ENCODE peak calls at places on chromosome 17, in five cellular contexts. One of them, this sample, is unnamed.
A peak's percentile ranks its signal among the peaks of the same experiment; 100 is the strongest.

GRCh38 chr17:82767041-82767754 is 15.3 kb downstream of the TBCD start:
- DNase-seq in heart right ventricle: no peak
- DNase-seq in activated T-helper 9 cell treated with anti-CD3 and anti-CD28 coated beads, Interleukin-2, amount 50 U/mL, for 16 hours: no peak
- DNase-seq in GM04503: no peak
- DNase-seq in body of pancreas: peak; percentile 68
- DNase-seq in this sample: peak; percentile 37

GRCh38 chr17:17313350-17313991 is 10.3 kb downstream of the NT5M start:
- DNase-seq in GM04503: no peak
- DNase-seq in body of pancreas: peak; percentile 76
- DNase-seq in heart right ventricle: peak; percentile 39
- DNase-seq in activated T-helper 9 cell treated with anti-CD3 and anti-CD28 coated beads, Interleukin-2, amount 50 U/mL, for 16 hours: peak; percentile 57
- DNase-seq in this sample: peak; percentile 79

GRCh38 chr17:55588446-55588845 is 77.2 kb upstream of the SMIM36 start:
- DNase-seq in heart right ventricle: no peak
- DNase-seq in activated T-helper 9 cell treated with anti-CD3 and anti-CD28 coated beads, Interleukin-2, amount 50 U/mL, for 16 hours: no peak
- DNase-seq in GM04503: no peak
- DNase-seq in body of pancreas: no peak
- DNase-seq in this sample: no peak

GRCh38 chr17:69512946-69513345 is 98.4 kb downstream of the MAP2K6 start:
- DNase-seq in GM04503: no peak
- DNase-seq in body of pancreas: no peak
- DNase-seq in heart right ventricle: no peak
- DNase-seq in activated T-helper 9 cell treated with anti-CD3 and anti-CD28 coated beads, Interleukin-2, amount 50 U/mL, for 16 hours: no peak
- DNase-seq in this sample: no peak

GRCh38 chr17:5560361-5560988 is 23.8 kb downstream of the NLRP1 start:
- DNase-seq in activated T-helper 9 cell treated with anti-CD3 and anti-CD28 coated beads, Interleukin-2, amount 50 U/mL, for 16 hours: no peak
- DNase-seq in heart right ventricle: no peak
- DNase-seq in GM04503: no peak
- DNase-seq in body of pancreas: no peak
- DNase-seq in this sample: no peak

GRCh38 chr17:3976675-3977171 is 12.5 kb upstream of the ATP2A3 start:
- DNase-seq in activated T-helper 9 cell treated with anti-CD3 and anti-CD28 coated beads, Interleukin-2, amount 50 U/mL, for 16 hours: no peak
- DNase-seq in GM04503: no peak
- DNase-seq in body of pancreas: peak; percentile 100
- DNase-seq in heart right ventricle: peak; percentile 89
- DNase-seq in this sample: no peak

GRCh38 chr17:39854909-39855308 is 9.2 kb downstream of the IKZF3 start:
- DNase-seq in activated T-helper 9 cell treated with anti-CD3 and anti-CD28 coated beads, Interleukin-2, amount 50 U/mL, for 16 hours: no peak
- DNase-seq in body of pancreas: no peak
- DNase-seq in GM04503: no peak
- DNase-seq in heart right ventricle: no peak
- DNase-seq in this sample: no peak

GRCh38 chr17:65268832-65269231 is 131.7 kb downstream of the RGS9 start:
- DNase-seq in activated T-helper 9 cell treated with anti-CD3 and anti-CD28 coated beads, Interleukin-2, amount 50 U/mL, for 16 hours: no peak
- DNase-seq in GM04503: peak; percentile 31
- DNase-seq in body of pancreas: no peak
- DNase-seq in heart right ventricle: no peak
- DNase-seq in this sample: no peak

GRCh38 chr17:68246271-68247028 is 1.4 kb upstream of the AMZ2 start:
- DNase-seq in body of pancreas: no peak
- DNase-seq in heart right ventricle: no peak
- DNase-seq in activated T-helper 9 cell treated with anti-CD3 and anti-CD28 coated beads, Interleukin-2, amount 50 U/mL, for 16 hours: no peak
- DNase-seq in GM04503: no peak
- DNase-seq in this sample: no peak

GRCh38 chr17:15414502-15415348 is 52.7 kb downstream of the CDRT4 start:
- DNase-seq in body of pancreas: no peak
- DNase-seq in heart right ventricle: peak; percentile 75
- DNase-seq in activated T-helper 9 cell treated with anti-CD3 and anti-CD28 coated beads, Interleukin-2, amount 50 U/mL, for 16 hours: no peak
- DNase-seq in GM04503: no peak
- DNase-seq in this sample: no peak

GRCh38 chr17:39097159-39097519 is 54.3 kb downstream of the PLXDC1 start:
- DNase-seq in GM04503: no peak
- DNase-seq in activated T-helper 9 cell treated with anti-CD3 and anti-CD28 coated beads, Interleukin-2, amount 50 U/mL, for 16 hours: no peak
- DNase-seq in heart right ventricle: no peak
- DNase-seq in body of pancreas: no peak
- DNase-seq in this sample: no peak

GRCh38 chr17:39002991-39003715 is 36.0 kb upstream of the FBXO47 start:
- DNase-seq in GM04503: no peak
- DNase-seq in activated T-helper 9 cell treated with anti-CD3 and anti-CD28 coated beads, Interleukin-2, amount 50 U/mL, for 16 hours: no peak
- DNase-seq in body of pancreas: peak; percentile 50
- DNase-seq in heart right ventricle: peak; percentile 76
- DNase-seq in this sample: peak; percentile 9

GRCh38 chr17:40153603-40154238 is 13.4 kb downstream of the CASC3 start:
- DNase-seq in heart right ventricle: no peak
- DNase-seq in body of pancreas: no peak
- DNase-seq in activated T-helper 9 cell treated with anti-CD3 and anti-CD28 coated beads, Interleukin-2, amount 50 U/mL, for 16 hours: no peak
- DNase-seq in GM04503: no peak
- DNase-seq in this sample: no peak

GRCh38 chr17:71011389-71011788 is 842.1 kb downstream of the KCNJ2 start:
- DNase-seq in activated T-helper 9 cell treated with anti-CD3 and anti-CD28 coated beads, Interleukin-2, amount 50 U/mL, for 16 hours: no peak
- DNase-seq in GM04503: no peak
- DNase-seq in heart right ventricle: no peak
- DNase-seq in body of pancreas: no peak
- DNase-seq in this sample: no peak

GRCh38 chr17:66339563-66339962 is 37.1 kb downstream of the PRKCA start:
- DNase-seq in GM04503: no peak
- DNase-seq in body of pancreas: no peak
- DNase-seq in heart right ventricle: no peak
- DNase-seq in activated T-helper 9 cell treated with anti-CD3 and anti-CD28 coated beads, Interleukin-2, amount 50 U/mL, for 16 hours: no peak
- DNase-seq in this sample: no peak